ENCODE peak calls at places on chromosomes 1 and 21, in nine cellular contexts. I is HCT116, L is gastrocnemius medialis, D is body of pancreas, O is stomach, B is A549, C is heart left ventricle, U is right lobe of liver, G is transverse colon. N is an unnamed sample.

GRCh38 chr1:184745929-184746583 is 8.6 kb downstream of the EDEM3 start:
- DNase-seq in L (no peak), D (no peak), B (no peak), C (no peak), I (no peak), O (no peak), U (no peak), G (no peak), N (no peak)

GRCh38 chr1:218226005-218226404 is 59.1 kb upstream of the RRP15 start:
- DNase-seq in C (no peak), L (no peak), G (no peak), I (no peak), D (no peak), B (no peak), O (no peak), U (no peak), N (no peak)

GRCh38 chr21:15367061-15367626 is 302.3 kb upstream of the NRIP1 start:
- DNase-seq in D (no peak), G (no peak), C (no peak), I (no peak), L (no peak), B (no peak), O (no peak), U (no peak), N (no peak)

GRCh38 chr1:39632491-39633417 is 6.7 kb downstream of the HEYL start:
- DNase-seq in U (no peak), O (peak; percentile 67), I (no peak), G (peak; percentile 29), D (peak; percentile 92), L (no peak), B (no peak), C (peak; percentile 89), N (peak; percentile 85)

GRCh38 chr1:219771039-219771438 is 157.3 kb downstream of the SLC30A10 start:
- DNase-seq in O (no peak), B (peak; percentile 18), G (no peak), C (no peak), I (peak; percentile 77), U (no peak), L (no peak), D (no peak), N (no peak)

GRCh38 chr1:42928859-42929258 is 29.8 kb downstream of the SLC2A1 start:
- DNase-seq in D (no peak), C (no peak), U (peak; percentile 42), B (no peak), L (no peak), I (no peak), G (no peak), O (no peak), N (no peak)

GRCh38 chr1:108609483-108610066 is 49.7 kb downstream of the EEIG2 start:
- DNase-seq in U (no peak), D (no peak), G (no peak), I (no peak), B (no peak), C (no peak), L (no peak), O (no peak), N (peak; percentile 23)

GRCh38 chr1:100265562-100265930 is 470 bp upstream of the RTCA start:
- DNase-seq in I (peak; percentile 6), C (no peak), O (no peak), D (peak; percentile 42), B (no peak), L (no peak), U (no peak), G (peak; percentile 13), N (no peak)

GRCh38 chr1:239008568-239008967 is 377.8 kb upstream of the CHRM3 start:
- DNase-seq in U (no peak), L (no peak), C (no peak), B (no peak), G (no peak), O (no peak), D (no peak), I (no peak), N (no peak)

GRCh38 chr1:145689922-145690321 is 17.2 kb downstream of the PDZK1 start:
- DNase-seq in U (no peak), I (no peak), O (no peak), C (no peak), L (no peak), G (no peak), D (peak; percentile 39), B (no peak), N (no peak)

GRCh38 chr1:145688924-145689323 is 18.2 kb downstream of the PDZK1 start:
- DNase-seq in B (no peak), U (no peak), L (no peak), G (no peak), C (no peak), D (no peak), O (no peak), I (no peak), N (no peak)

GRCh38 chr1:145688328-145688727 is 18.8 kb downstream of the PDZK1 start:
- DNase-seq in O (no peak), L (no peak), D (no peak), G (no peak), I (no peak), C (no peak), U (no peak), B (no peak), N (no peak)

GRCh38 chr1:145692785-145693443 is 14.3 kb downstream of the PDZK1 start:
- DNase-seq in L (no peak), G (no peak), B (no peak), O (no peak), C (no peak), I (no peak), U (no peak), D (no peak), N (no peak)

GRCh38 chr1:145690587-145691558 is 16.3 kb downstream of the PDZK1 start:
- DNase-seq in C (no peak), B (no peak), O (no peak), U (no peak), D (peak; percentile 22), G (peak; percentile 17), I (no peak), L (no peak), N (no peak)
- TF ChIP-seq POLR2A in C (no peak), B (no peak), O (no peak), U (no peak), D (no peak), G (no peak), I (no peak), L (no peak), N (no peak)

DNA sequence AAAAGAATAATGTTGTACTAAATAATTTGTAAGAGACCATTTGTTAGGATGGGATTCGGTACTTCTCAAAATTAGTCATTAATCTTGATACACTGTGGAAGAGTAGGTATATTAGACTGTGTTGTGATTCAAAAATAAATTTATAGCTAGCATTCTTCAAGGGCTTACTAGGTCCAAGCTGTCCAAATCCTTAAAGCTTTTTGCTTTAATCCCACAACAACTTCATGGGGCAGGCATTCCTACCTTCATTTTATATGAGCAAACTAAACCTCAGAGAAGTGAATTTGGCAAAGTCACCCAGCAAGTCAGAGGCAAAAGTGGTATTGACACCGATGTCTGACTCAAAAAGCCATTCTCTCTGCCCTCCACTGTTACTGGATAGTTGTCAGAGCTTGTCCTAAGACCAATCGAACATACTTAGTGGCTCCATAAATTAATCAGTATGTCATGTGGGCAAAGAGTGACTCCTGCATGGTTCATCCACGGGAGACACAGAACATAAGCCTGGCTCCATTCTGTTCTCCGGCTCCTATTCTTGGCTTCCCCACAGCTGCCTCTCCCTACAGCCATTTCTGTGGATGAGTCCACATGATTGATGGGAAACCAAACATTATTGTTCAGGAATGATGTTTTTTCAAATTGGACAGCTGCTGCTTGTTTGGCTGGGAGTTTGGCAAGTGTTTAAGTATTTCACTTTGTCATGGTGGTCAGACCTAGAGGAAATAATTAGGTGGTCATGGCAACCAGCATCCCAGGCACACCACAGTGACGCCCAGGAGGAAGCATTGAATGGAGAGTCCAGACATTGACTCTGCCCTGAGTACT is 133.4 kb upstream of the FGGY start:
- DNase-seq in I (no peak), B (no peak), D (no peak), C (no peak), L (no peak), O (no peak), G (no peak), U (no peak), N (no peak)
- H3K27ac ChIP-seq in I (no peak overlapping the region), B (peak overlapping the region; percentile 63), D (no peak overlapping the region), C (no peak overlapping the region), L (no peak overlapping the region), O (no peak overlapping the region), G (no peak overlapping the region), U (no peak overlapping the region), N (no peak overlapping the region)

DNA sequence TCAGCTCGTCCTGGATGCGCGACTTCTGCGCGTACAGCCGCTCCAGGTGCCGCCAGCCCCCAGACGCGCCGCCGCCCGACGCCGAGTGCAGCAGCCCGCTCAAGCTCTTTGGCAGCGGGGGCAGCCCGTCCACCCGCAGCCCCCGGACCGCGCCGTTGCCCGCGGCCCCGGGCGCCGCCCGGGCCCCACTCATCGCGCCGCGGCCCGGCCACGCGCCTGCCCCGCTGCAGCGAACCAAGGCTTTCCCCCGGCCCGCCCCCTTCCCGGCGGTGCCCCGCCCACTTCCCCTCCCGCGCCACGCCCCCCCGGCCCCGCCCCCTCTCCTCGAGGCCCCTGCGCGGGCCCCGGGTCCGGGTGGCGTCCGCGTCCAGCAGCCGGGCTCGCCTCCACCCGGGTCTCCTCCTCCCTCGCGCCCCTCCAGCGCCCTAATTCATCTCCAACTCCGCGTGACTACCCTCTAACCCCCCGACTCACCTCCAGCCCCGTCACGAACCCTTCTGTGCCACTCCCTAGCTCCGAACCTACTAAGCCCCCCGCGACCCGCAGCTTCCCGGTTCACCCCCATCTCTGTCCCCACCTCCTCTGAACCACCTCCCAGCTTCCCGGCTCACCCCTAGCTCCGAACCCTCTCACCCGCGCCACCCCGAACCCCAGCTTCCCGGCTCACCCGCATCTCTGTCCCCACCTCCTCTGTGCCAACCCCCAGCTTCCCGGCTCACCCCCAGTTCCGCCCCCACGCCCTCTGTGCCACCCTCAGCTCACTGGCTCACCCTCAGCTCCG is at the start of gene FAM89A:
- DNase-seq in G (peak; percentile 72), C (peak; percentile 81), B (peak; percentile 72), I (peak; percentile 4), O (peak; percentile 74), U (peak; percentile 74), L (no peak), D (peak; percentile 78), N (peak; percentile 74)
- TF ChIP-seq POLR2A in G (no peak), C (no peak), B (peak; percentile 57), I (peak; percentile 86), O (no peak), U (peak; percentile 73), L (peak; percentile 15), D (no peak), N (peak; percentile 44)

GRCh38 chr1:67535474-67535873 is 105.3 kb upstream of the SERBP1 start:
- DNase-seq in L (peak; percentile 59), D (peak; percentile 85), I (peak; percentile 69), O (peak; percentile 85), C (peak; percentile 80), B (peak; percentile 55), G (peak; percentile 89), U (peak; percentile 90), N (peak; percentile 83)

GRCh38 chr1:67534627-67535065 is 104.4 kb upstream of the SERBP1 start:
- DNase-seq in U (no peak), D (no peak), O (no peak), B (no peak), L (no peak), C (no peak), I (no peak), G (no peak), N (no peak)

GRCh38 chr1:67536957-67537646 is 106.9 kb upstream of the SERBP1 start:
- DNase-seq in O (no peak), G (no peak), C (no peak), L (no peak), D (no peak), B (no peak), U (peak; percentile 78), I (no peak), N (no peak)

GRCh38 chr1:67540025-67540732 is 110.0 kb upstream of the SERBP1 start:
- DNase-seq in D (peak; percentile 70), C (no peak), G (peak; percentile 22), L (no peak), O (peak; percentile 59), I (no peak), U (peak; percentile 78), B (no peak), N (no peak)

GRCh38 chr1:67537647-67538018 is 107.4 kb upstream of the SERBP1 start:
- DNase-seq in L (no peak), B (no peak), I (no peak), D (no peak), O (no peak), C (no peak), G (no peak), U (no peak), N (no peak)
- H3K27ac ChIP-seq in L (no peak overlapping the region), B (no peak overlapping the region), I (no peak overlapping the region), D (no peak overlapping the region), O (no peak overlapping the region), C (peak overlapping the region; percentile 16), G (no peak overlapping the region), U (peak overlapping the region; percentile 98), N (no peak overlapping the region)

N was measured in uterus.